ENCODE peak calls at places on chromosomes 16 and 17, in six cellular contexts. I is endothelial cell of umbilical vein; C is breast epithelium; T is fibroblast of lung; P is adrenal gland; X is CD8-positive, alpha-beta T cell. L is an unnamed sample. For H3K27me3, the result is how much of the 10 kb centered on the place peaks cover.

GRCh38 chr17:34579017-34579946 is at the start of gene TMEM132E:
- DNase-seq in I (peak), C (peak), T (peak), P (peak), X (no peak), L (no peak)

GRCh38 chr17:32546031-32546444 is 59.2 kb downstream of the CDK5R1 start:
- DNase-seq in I (no peak), C (no peak), T (no peak), P (no peak), X (no peak), L (no peak)

GRCh38 chr16:46673320-46674013 is 15.5 kb downstream of the VPS35 start:
- DNase-seq in I (peak), C (no peak), T (peak), P (peak), X (no peak), L (peak)

GRCh38 chr17:74262601-74263000 is 11.4 kb upstream of the DNAI2 start:
- DNase-seq in I (no peak), C (no peak), T (no peak), P (no peak), X (no peak), L (no peak)

GRCh38 chr17:78133971-78134898 is 3.7 kb downstream of the TMC8 start:
- DNase-seq in I (peak), C (no peak), T (peak), P (peak), X (peak), L (no peak)

GRCh38 chr16:67028167-67028554 is 788 bp upstream of the CBFB start:
- DNase-seq in I (no peak), C (no peak), T (no peak), P (peak), X (no peak), L (no peak)

GRCh38 chr17:64007838-64008282 is 9.7 kb downstream of the PRR29 start:
- DNase-seq in I (peak), C (no peak), T (no peak), P (peak), X (no peak), L (no peak)

GRCh38 chr16:30951785-30952184 is 2.9 kb downstream of the ORAI3 start:
- DNase-seq in I (peak), C (peak), T (peak), P (no peak), X (no peak), L (no peak)

GRCh38 chr17:67289174-67289876 is 44.3 kb upstream of the HELZ start:
- DNase-seq in I (peak), C (peak), T (peak), P (peak), X (no peak), L (peak)

GRCh38 chr17:78179372-78179771 is 7.5 kb downstream of the TK1 start:
- DNase-seq in I (no peak), C (peak), T (peak), P (peak), X (no peak), L (peak)

GRCh38 chr17:77572851-77573250 is 385.7 kb upstream of the TNRC6C start:
- DNase-seq in I (no peak), C (no peak), T (no peak), P (no peak), X (no peak), L (no peak)

GRCh38 chr17:33017366-33017765 is 25.7 kb downstream of the SPACA3 start:
- DNase-seq in I (no peak), C (no peak), T (no peak), P (no peak), X (no peak), L (no peak)

GRCh38 chr17:48814504-48814903 is 2.5 kb downstream of the TTLL6 start:
- DNase-seq in I (peak), C (no peak), T (peak), P (peak), X (no peak), L (peak)

GRCh38 chr17:46983782-46984181 is 4.7 kb upstream of the RPRML start:
- DNase-seq in I (no peak), C (no peak), T (no peak), P (no peak), X (no peak), L (no peak)

GRCh38 chr17:55440391-55440790 is 18.8 kb upstream of the MMD start:
- DNase-seq in I (no peak), C (no peak), T (no peak), P (no peak), X (no peak), L (no peak)

GRCh38 chr17:60506312-60506711 is 19.7 kb downstream of the APPBP2 start:
- DNase-seq in I (peak), C (no peak), T (peak), P (no peak), X (no peak), L (peak)

DNA sequence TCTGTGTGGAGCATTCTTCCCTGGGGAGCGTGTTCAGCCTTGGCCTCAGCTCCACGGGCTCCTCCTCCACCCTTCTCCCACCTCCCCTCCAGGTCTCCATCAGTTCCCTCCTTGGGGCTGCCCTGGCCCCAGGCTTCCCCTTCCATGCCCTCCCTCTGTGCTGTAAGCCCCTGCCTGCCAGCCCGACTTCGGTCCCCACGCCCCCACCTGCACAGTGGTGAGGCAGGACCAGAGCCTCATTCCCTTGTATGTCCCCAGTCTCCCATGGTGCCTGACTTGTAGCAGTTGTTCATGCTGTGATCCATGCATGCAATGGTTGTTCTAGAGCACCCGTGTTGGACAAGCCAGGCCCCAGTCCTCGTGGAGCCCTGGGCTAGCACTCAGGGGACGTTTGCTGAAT is 199.4 kb downstream of the RBFOX3 start:
- DNase-seq in I (no peak), C (no peak), T (no peak), P (no peak), X (no peak), L (no peak)
- H3K27me3 ChIP-seq in I (under half), C (under half), T (under half), P (under half), X (under half), L (under half)

GRCh38 chr17:58702708-58703107 is 10.3 kb downstream of the RAD51C start:
- DNase-seq in I (no peak), C (no peak), T (no peak), P (no peak), X (no peak), L (no peak)

GRCh38 chr17:58703887-58704286 is 11.5 kb downstream of the RAD51C start:
- DNase-seq in I (no peak), C (no peak), T (no peak), P (no peak), X (no peak), L (no peak)

GRCh38 chr17:58702045-58702476 is 9.7 kb downstream of the RAD51C start:
- DNase-seq in I (no peak), C (no peak), T (no peak), P (no peak), X (no peak), L (no peak)

GRCh38 chr17:58703137-58703846 is 10.9 kb downstream of the RAD51C start:
- DNase-seq in I (peak), C (no peak), T (peak), P (no peak), X (no peak), L (no peak)

GRCh38 chr17:58706351-58707140 is 14.1 kb downstream of the RAD51C start:
- DNase-seq in I (peak), C (no peak), T (no peak), P (no peak), X (no peak), L (no peak)
- TF ChIP-seq CTCF in I (no peak), C (no peak), T (no peak), P (no peak), X (no peak), L (no peak)

DNA sequence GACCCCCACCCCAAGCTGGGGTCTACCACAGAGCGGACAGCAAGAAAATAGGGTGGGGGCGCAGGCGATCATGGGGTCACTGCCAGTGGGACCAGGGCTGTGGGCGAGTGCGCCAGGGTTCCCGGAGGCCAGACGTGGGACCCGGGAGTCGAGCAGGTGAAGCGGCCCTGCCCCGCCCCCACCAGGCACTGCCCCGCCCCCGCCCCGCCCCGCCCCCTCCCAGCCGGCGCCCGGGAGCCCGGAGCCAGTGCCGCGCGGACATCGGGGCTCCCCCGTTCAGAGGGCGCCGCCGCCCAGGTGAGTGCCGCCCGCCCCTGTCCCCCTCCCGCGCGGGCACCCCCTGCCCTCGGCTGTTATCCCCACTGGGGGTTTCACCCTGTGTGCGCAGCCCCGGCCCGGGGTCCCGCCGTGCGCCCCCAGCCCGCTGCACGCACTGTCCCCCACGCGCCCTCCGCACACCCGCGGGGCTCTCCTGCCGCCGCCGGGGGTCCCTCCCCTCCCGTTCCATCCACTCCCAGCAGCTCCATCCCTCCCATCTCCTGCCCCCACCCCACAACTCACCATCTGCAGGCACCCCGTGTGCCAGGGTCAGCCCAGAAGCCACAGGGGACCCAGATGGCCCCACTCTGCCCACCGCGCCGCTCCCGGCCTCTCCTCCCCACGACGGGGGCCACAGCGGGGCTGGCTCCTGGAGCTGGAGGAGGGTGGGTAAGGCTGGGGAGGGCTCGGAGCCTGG is at the start of gene SSTR5:
- DNase-seq in I (no peak), C (no peak), T (no peak), P (no peak), X (no peak), L (no peak)
- H3K27me3 ChIP-seq in I (under half), C (under half), T (under half), P (under half), X (under half), L (half or more)

DNA sequence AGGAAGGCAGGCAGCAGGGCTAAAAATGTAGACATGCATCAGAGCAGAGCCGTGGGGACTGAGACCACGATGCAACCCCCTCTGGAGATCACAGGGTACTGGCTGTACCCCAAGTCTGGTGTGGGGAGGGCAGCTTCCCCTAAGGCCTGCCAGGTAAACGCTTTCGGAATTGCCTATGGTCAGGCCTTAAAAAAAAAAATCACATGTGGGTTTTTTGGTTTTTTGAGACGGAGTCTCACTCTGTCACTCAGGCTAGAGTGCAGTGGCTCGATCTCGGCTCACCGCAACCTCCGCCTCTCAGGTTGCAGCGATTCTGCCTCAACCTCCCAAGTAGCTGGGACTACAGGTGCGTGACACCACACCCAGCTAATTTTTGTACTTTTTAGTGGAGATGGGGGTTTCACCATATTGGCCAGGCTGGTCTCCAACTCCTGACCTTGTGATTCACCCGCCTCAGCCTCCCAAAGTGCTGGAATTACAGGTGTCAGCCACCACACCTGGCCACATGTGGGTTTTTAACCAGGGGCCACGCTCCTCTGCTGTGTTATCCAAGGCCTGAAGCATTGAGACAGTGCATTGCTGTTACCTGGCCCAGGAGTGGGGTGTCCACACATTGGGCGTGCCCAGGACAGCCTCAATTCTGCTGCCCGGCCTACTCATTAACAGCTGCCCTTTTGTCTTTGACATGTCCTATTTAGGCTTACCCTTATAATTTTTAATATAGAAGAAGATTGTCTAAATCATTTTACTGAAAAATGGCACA is 50.4 kb downstream of the LITAF start:
- DNase-seq in I (no peak), C (no peak), T (no peak), P (no peak), X (no peak), L (no peak)
- TF ChIP-seq CTCF in I (no peak), C (no peak), T (no peak), P (no peak), X (no peak), L (no peak)

DNA sequence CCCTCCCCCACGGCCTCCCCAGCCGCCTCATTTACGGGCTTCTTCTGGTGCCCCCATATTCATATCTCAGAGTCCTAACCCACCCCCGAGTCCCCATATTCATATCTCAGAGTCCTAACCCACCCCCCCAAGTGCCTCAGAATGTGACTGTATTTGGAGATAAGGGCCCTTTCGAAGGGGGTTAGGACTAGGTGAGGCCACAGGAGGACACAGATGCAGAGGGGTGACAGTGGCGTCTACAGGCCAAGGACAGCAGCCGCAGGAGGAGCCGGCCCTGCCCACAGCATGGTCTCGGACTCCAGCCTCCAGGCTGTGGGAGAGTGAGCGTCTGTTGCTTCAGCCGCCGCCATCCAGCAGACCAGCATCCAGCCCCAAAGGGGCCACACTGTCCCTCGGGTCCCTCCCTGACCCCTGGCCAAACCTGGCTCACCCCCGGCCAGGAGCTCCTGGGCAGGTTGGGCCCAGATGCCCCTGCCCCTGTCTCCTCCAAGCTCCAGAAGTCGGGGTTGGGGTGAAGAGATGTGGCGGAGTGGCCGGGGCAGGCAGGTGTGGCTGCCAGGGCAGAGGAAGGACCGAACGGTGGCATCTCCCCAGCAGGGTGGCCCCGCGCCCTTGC is 25.5 kb downstream of the CACNA1H start:
- DNase-seq in I (no peak), C (no peak), T (no peak), P (no peak), X (no peak), L (no peak)
- H3K27me3 ChIP-seq in I (under half), C (under half), T (under half), P (under half), X (under half), L (under half)

DNA sequence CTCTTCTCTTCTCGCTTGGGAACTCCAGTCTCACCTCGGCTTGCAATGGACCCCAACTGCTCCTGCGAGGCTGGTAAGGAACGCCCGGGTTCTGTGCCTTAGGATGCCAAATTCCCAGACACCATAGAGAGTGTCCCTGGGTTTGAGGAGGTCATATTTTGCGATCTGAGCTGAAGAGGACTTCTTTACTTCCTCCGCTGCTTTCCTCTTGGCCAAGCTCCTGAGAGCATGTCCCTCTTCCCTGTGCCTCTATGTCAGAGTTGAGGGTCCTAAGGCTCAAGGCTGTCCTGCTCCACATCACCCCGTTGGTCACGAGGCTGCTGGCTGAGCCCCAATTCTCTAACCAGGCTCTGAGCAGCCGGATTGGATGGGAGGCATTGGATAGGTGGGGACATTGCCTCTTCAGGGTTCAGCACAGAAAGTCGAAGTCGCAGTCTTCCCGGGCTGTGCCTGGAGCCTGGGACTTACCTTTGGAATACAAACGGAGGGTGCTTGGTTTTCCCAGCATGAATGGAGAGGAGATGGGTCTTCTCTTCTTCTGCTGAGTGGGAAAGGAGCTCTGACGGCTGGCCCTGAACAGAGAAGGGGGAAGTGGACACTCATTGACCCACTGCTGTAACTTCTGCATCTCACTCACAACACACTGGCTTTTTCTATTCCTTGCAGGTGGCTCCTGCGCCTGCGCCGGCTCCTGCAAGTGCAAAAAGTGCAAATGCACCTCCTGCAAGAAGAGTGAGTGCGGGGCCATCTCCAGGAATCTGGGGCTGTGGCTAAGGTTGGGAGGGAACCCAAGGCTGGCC is 426 bp downstream of the MT1H start:
- DNase-seq in I (no peak), C (no peak), T (no peak), P (no peak), X (no peak), L (no peak)
- TF ChIP-seq CTCF in I (no peak), C (no peak), T (no peak), P (no peak), X (no peak), L (no peak)

GRCh38 chr17:76137026-76137350 is 4.1 kb downstream of the FOXJ1 start:
- DNase-seq in I (no peak), C (no peak), T (no peak), P (no peak), X (no peak), L (no peak)

GRCh38 chr17:76134911-76135809 is 5.9 kb downstream of the FOXJ1 start:
- DNase-seq in I (no peak), C (no peak), T (no peak), P (no peak), X (no peak), L (no peak)

GRCh38 chr17:76137351-76138233 is 3.5 kb downstream of the FOXJ1 start:
- DNase-seq in I (no peak), C (no peak), T (no peak), P (no peak), X (no peak), L (no peak)

GRCh38 chr17:76135810-76136188 is 5.2 kb downstream of the FOXJ1 start:
- DNase-seq in I (no peak), C (no peak), T (no peak), P (no peak), X (no peak), L (no peak)

DNA sequence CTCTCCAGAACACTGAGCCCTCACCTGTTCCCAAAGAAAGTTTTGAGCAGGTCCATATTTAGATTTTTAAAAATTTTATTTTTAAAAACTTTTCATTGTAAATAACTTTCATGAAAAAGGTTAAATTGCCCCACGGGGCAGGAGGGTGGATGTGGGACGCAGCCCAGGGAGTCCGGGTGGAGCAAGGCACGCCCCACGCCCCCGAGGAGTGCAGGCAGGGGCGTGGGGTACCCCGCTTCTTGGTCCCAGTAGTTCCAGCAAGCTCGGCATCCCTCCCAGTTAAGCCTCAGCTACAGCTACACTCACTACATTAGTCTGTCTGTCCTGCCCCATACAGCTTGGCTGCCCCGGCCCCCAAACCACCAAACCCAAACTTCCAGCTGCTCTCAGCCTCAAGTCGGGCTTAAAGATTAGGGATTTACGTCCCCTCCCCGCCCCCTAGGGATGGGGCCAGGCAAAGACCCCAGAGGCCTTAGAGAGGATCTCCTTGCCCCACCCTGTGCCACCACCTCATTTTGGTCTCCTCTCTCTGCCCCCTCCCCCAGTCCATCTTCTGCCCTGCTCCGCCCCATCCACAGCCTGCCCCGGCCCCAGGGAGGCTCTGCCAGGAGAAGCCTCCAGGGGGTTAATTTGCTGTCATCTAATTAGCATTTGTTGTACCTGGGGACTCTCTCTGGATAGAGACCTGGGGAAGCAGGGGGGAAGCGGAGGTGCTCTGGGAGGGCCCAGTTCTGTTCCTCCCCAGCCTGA is 4.6 kb downstream of the FOXJ1 start:
- DNase-seq in I (no peak), C (no peak), T (no peak), P (no peak), X (no peak), L (no peak)
- H3K27me3 ChIP-seq in I (under half), C (under half), T (half or more), P (half or more), X (under half), L (half or more)

DNA sequence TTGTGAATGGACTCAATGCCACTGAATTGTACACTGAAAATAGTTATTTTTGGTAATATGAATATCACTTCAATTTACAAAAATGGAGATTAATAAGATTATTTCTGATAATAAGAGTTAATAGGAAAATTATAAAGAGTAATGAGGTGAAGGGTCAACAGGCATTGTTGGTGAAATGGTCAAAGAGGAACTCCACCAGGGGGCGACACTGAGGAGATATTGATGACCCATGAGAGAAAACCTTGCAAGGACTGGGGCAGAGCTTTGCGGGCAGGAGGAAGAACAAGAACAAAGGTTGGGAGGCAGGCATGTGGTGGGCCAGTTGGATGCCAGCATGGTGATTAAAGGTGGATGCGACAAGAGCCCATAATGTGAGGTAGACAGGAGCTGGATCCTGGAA is 74.0 kb upstream of the XYLT1 start:
- DNase-seq in I (no peak), C (no peak), T (no peak), P (peak), X (no peak), L (no peak)
- TF ChIP-seq CTCF in I (no peak), C (no peak), T (no peak), P (no peak), X (peak), L (peak)